ENCODE peak calls at places on chromosomes 2 and 18, in four cellular contexts. V is CD4-positive, alpha-beta memory T cell; P is pancreas; J is PC-9. O is an unnamed sample. For H3K4me1, the result is how much of the 10 kb centered on the place peaks cover.

GRCh38 chr18:51138936-51139335 is 58.5 kb downstream of the MEX3C start:
- DNase-seq in P (no peak), J (no peak), V (no peak), O (no peak)

GRCh38 chr2:186991766-186992417 is 142.9 kb upstream of the ZSWIM2 start:
- DNase-seq in J (no peak), P (no peak), V (no peak), O (no peak)

GRCh38 chr2:26648516-26648915 is 7.3 kb upstream of the CIB4 start:
- DNase-seq in P (no peak), V (no peak), J (no peak), O (no peak)

GRCh38 chr2:213161759-213162514 is 10.5 kb upstream of the IKZF2 start:
- DNase-seq in P (no peak), J (no peak), V (no peak), O (no peak)

GRCh38 chr18:12726774-12727550 is 24.1 kb downstream of the PSMG2 start:
- DNase-seq in V (peak), P (no peak), J (peak), O (peak)

GRCh38 chr18:75167759-75168211 is 41.2 kb downstream of the PTGR3 start:
- DNase-seq in V (no peak), J (no peak), P (no peak), O (no peak)

GRCh38 chr18:4267641-4268040 is 187.5 kb downstream of the DLGAP1 start:
- DNase-seq in V (no peak), J (no peak), P (no peak), O (no peak)

GRCh38 chr2:67833632-67834031 is 229.2 kb downstream of the C1D start:
- DNase-seq in J (no peak), V (no peak), P (no peak), O (no peak)

GRCh38 chr2:120935339-120936313 is 200.0 kb downstream of the GLI2 start:
- DNase-seq in J (no peak), V (no peak), P (peak), O (no peak)

GRCh38 chr2:142582317-142582716 is 295.1 kb upstream of the KYNU start:
- DNase-seq in V (no peak), J (no peak), P (no peak), O (no peak)

GRCh38 chr18:49625021-49625691 is 63.3 kb downstream of the LIPG start:
- DNase-seq in P (no peak), J (peak), V (no peak), O (no peak)

GRCh38 chr2:65116645-65117044 is 13.3 kb downstream of the RAB1A start:
- DNase-seq in V (no peak), J (no peak), P (no peak), O (no peak)

GRCh38 chr2:3293221-3293620 is 84.4 kb downstream of the EIPR1 start:
- DNase-seq in V (no peak), J (no peak), P (peak), O (no peak)

GRCh38 chr18:23398401-23398800 is 54.7 kb upstream of the RIOK3 start:
- DNase-seq in V (no peak), J (no peak), P (no peak), O (no peak)

GRCh38 chr18:37666986-37667385 is 101.4 kb upstream of the CELF4 start:
- DNase-seq in V (no peak), P (no peak), J (no peak), O (no peak)

GRCh38 chr2:174120346-174120745 is 128.0 kb downstream of the OLA1 start:
- DNase-seq in P (no peak), J (peak), V (no peak), O (no peak)

GRCh38 chr2:174121178-174121577 is 127.2 kb downstream of the OLA1 start:
- DNase-seq in J (no peak), P (no peak), V (no peak), O (no peak)

GRCh38 chr2:174122185-174122584 is 126.1 kb downstream of the OLA1 start:
- DNase-seq in J (no peak), V (no peak), P (no peak), O (no peak)

GRCh38 chr2:174121612-174122011 is 126.7 kb downstream of the OLA1 start:
- DNase-seq in J (peak), V (no peak), P (no peak), O (no peak)

DNA sequence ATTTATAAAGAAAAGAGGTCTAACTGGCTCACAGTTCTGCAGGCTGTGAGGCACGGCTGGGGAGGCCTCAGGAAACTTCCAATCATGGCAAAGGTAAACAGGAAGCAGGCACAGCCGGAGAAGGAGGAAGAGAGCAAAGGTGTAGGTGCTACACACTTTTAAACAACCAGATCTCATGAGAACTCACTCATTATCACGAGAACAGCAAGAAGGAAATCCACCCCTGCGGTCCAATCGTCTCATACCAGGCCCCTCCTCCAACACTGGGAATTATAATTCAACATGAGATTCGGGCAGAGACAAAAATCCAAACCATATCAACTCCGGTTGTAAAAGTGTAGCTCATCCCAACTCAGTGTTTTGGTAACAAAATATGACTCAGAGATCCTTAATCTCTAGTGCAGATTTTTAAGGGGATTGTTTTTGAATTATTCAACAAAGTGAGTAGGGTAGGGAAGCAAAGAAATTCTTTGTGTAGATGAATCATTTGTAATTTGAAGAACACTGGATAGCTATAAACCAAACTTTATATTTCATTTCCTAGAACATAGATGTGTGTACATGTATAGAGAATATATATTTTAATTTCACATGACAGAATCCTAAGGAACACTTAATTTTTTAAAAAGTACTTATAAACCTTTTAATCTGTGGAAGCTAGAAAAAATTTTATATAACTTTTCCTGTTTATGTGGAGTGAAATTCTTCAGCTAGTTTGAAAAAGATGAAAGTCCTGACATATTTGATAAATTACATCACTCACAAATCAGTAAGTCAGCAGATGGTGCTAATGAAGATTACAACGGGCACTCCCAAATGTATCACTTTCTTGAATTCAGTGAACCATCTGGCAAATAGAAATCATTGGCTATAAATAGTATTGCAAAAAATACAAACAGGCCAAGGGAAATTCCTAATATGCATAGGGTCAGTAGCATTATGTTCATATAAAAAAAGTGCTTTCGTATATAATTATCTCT is 130.1 kb downstream of the OLA1 start:
- DNase-seq in V (no peak), J (peak), P (no peak), O (no peak)
- H3K4me1 ChIP-seq in V (under half), J (half or more), P (under half), O (under half)

DNA sequence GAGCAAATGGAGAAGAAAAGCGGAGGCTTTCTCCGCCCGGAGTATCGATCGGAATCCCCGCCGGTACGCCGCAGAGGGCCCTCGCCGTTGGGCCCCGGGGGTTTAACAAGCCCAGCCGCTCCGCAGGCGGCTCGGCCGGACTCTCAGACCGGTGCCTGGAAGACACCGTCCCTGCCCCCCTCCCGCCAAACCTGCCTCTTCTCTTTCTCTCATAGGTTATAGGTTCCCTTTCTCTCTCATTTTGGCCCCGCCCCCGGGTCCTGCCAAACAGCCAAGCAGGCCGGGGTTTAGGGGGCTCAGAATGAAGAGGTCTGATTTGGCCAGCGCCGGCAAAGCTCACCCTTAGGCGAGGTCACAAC is 4.4 kb downstream of the ONECUT2 start:
- DNase-seq in V (no peak), P (peak), J (no peak), O (no peak)
- H3K4me1 ChIP-seq in V (under half), P (under half), J (under half), O (under half)

GRCh38 chr2:119630121-119630520 is 48.9 kb upstream of the TMEM177 start:
- DNase-seq in J (no peak), V (no peak), P (no peak), O (no peak)
- H3K4me1 ChIP-seq in J (under half), V (under half), P (under half), O (under half)

GRCh38 chr2:36427790-36428243 is 72.2 kb downstream of the CRIM1 start:
- DNase-seq in P (no peak), J (no peak), V (no peak), O (no peak)

GRCh38 chr2:36433311-36434217 is 78.0 kb downstream of the CRIM1 start:
- DNase-seq in J (no peak), P (no peak), V (no peak), O (no peak)

DNA sequence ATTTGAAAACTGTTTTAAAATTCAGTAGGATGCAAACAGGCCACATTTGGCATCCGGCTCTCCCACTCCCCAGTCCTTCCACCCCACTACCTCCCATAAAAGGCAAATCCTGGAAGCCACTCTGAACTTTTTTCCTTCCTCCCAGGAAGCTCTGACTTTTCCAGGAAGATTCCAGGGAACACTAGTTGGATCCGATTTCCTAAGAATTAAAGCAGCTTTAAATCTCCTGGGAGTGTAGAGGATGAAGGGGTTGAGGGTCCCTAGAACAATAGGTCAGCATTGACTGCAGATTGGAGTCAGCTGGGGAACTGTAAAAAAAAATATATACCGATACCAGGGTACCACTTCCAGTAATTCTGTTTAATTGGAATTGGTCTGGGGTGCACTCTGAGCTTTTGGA is 76.9 kb downstream of the CRIM1 start:
- DNase-seq in P (no peak), V (no peak), J (no peak), O (no peak)
- H3K4me1 ChIP-seq in P (under half), V (under half), J (under half), O (under half)

DNA sequence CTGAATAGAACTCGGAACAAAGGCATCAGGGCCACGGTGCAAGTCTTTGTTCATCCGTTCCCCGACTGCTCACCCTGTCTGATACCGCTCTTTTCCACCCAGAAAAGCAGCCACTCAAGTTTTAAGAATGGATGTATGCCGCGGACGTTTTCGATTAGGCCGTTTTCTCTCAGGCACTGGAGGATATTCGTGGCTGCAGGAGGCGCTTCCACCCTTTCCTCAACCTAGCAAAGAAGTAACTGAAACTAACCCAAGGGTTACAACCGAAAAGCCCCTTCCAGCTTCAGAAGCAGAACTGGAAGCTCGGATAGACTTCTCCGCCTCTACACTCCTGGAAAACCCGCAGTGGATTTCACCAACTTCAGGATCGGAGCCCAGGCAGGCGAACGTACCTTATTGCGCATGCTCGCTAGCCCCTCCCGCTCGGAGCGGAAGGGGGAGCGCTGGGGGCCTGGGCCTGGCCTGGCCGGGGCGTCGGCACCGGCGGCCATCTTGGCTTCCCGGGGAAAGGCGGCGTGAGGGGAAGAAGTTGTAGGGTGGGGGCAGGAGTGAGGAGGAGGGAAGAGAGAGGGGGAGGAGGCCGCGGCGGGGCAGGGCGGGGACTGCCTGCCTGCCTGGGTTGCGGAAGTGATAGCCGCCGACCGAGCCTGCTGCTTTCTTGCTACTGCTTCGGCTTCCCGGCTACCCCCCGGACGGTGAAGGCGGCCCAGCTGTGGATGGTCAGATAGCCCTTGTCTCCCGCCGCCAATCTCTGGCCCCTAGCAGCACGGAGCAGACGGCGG is at the start of gene ACTR3:
- DNase-seq in V (peak), P (peak), J (peak), O (peak)
- H3K4me1 ChIP-seq in V (half or more), P (under half), J (half or more), O (half or more)

GRCh38 chr2:238461491-238461890 is 34.8 kb downstream of the ASB1 start:
- DNase-seq in P (no peak), J (no peak), V (no peak), O (no peak)
- H3K4me1 ChIP-seq in P (under half), J (under half), V (under half), O (under half)

DNA sequence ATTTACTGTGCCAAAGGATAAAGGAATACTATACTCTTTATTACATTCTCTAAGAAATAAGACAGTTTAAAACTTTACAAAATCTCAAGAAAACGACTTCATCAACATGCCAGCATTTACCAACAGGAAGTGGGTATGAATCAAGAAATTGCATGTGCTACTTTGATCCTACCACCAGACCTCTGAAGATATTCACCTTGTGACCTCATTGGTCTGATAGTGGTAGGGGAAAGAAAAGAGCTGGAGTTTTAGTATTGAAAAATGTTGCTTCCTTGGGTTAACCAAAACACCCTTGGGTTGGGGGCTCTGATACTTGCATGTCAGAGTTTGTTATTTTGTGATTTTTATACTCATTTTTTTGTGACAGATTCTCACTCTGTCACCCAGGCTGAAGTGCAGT is 84.1 kb upstream of the LPIN2 start:
- DNase-seq in V (peak), J (no peak), P (no peak), O (peak)
- H3K4me1 ChIP-seq in V (under half), J (under half), P (under half), O (under half)

DNA sequence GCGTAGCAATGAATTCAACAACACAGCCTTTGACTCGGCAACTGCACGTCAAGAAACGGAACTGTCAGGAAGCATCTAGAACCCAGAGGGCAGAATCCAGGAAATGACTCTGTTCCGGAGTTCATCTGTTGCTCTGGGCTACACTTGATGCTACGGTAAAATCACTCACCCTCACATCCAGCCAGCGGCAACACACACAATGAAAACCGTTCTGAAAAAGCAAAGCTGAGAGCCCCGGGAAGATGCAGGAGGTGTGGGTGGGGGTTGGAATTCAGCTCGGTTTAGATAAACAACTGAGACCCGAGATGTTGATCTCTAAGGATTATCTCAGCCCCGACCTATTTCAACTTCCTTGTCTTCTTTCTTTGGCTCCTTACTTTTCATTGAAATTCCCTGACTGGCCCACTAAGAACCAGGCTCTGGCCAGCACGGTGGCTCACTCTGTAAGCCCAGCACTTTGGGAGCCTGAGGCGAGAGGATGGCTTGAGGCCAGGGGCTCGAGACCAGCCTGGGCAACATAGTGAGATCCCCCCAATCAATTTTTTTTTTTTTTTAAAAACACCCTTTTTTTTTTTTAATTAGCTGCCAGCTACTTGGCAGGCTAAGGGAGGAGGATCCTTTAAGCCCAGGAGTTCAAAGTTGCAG is 13.3 kb upstream of the RAB17 start:
- DNase-seq in P (no peak), J (no peak), V (peak), O (peak)
- H3K4me1 ChIP-seq in P (under half), J (under half), V (under half), O (under half)

GRCh38 chr2:45869165-45869501 is 217.7 kb downstream of the PRKCE start:
- DNase-seq in P (no peak), V (no peak), J (no peak), O (no peak)
- H3K4me1 ChIP-seq in P (under half), V (under half), J (under half), O (under half)

O was measured in CD4-positive, CD25-positive, alpha-beta regulatory T cell.